ENCODE peak calls at places on chromosomes 13 and 19, in ten cellular contexts. A is H1, C is aorta, E is kidney, Q is neuronal stem cell, J is tibial nerve, B is breast epithelium, R is endodermal cell, D is fibroblast of lung, U is psoas muscle. W is an unnamed sample. For H3K4me1, the result is how much of the 10 kb centered on the place peaks cover.

GRCh38 chr13:48533986-48534600 is 1.2 kb upstream of the RCBTB2 start:
- DNase-seq in J (no peak), D (no peak), E (no peak), A (no peak), U (no peak), R (no peak), B (no peak), Q (no peak), C (no peak), W (no peak)

GRCh38 chr13:73835138-73835721 is 299.0 kb downstream of the KLF12 start:
- DNase-seq in C (no peak), B (no peak), E (no peak), D (peak), Q (peak), J (no peak), U (no peak), A (no peak), R (no peak), W (no peak)

GRCh38 chr13:41302743-41303142 is 8.3 kb upstream of the NAA16 start:
- DNase-seq in U (no peak), R (no peak), J (no peak), B (no peak), E (no peak), C (no peak), D (no peak), A (no peak), Q (no peak), W (no peak)

GRCh38 chr19:34383599-34383998 is 18.6 kb downstream of the GPI start:
- DNase-seq in R (no peak), D (no peak), Q (no peak), U (no peak), B (no peak), A (no peak), C (no peak), E (no peak), J (no peak), W (no peak)

GRCh38 chr13:98977568-98978270 is at the start of gene DOCK9:
- DNase-seq in C (no peak), Q (peak), D (peak), E (peak), U (peak), R (peak), A (peak), J (peak), B (no peak), W (no peak)

GRCh38 chr19:55197531-55197930 is 11.8 kb downstream of the PTPRH start:
- DNase-seq in E (no peak), U (no peak), C (no peak), D (no peak), A (no peak), B (no peak), J (no peak), R (no peak), Q (no peak), W (no peak)

GRCh38 chr19:17951151-17952040 is 15.5 kb upstream of the KCNN1 start:
- DNase-seq in J (no peak), R (peak), U (no peak), B (no peak), Q (no peak), A (peak), C (no peak), D (no peak), E (no peak), W (no peak)

GRCh38 chr19:55626350-55626749 is 2.0 kb upstream of the ZNF784 start:
- DNase-seq in C (no peak), J (no peak), R (no peak), B (no peak), D (no peak), Q (no peak), U (no peak), A (no peak), E (no peak), W (peak)

GRCh38 chr19:58385313-58386165 is 1.5 kb upstream of the RPS5 start:
- DNase-seq in J (no peak), Q (no peak), U (no peak), E (no peak), R (peak), C (no peak), B (no peak), D (no peak), A (no peak), W (no peak)

GRCh38 chr19:7515471-7516226 is at the start of gene ZNF358:
- DNase-seq in R (peak), Q (peak), D (peak), A (peak), C (peak), J (peak), E (peak), U (peak), B (peak), W (no peak)

GRCh38 chr13:37833411-37833810 is 36.2 kb downstream of the TRPC4 start:
- DNase-seq in E (no peak), J (no peak), U (no peak), C (no peak), D (no peak), R (no peak), Q (no peak), B (no peak), A (no peak), W (no peak)

GRCh38 chr13:32299893-32300292 is 15.3 kb downstream of the ZAR1L start:
- DNase-seq in U (no peak), A (no peak), C (no peak), Q (no peak), E (no peak), R (no peak), B (no peak), D (no peak), J (no peak), W (no peak)

GRCh38 chr19:35000647-35001501 is 751 bp downstream of the GRAMD1A start:
- DNase-seq in D (peak), R (peak), Q (no peak), C (no peak), B (no peak), J (no peak), U (no peak), E (no peak), A (no peak), W (peak)

GRCh38 chr19:7645159-7645558 is 8.2 kb downstream of the STXBP2 start:
- DNase-seq in R (no peak), A (no peak), B (no peak), Q (no peak), U (no peak), E (no peak), J (no peak), C (no peak), D (no peak), W (no peak)

GRCh38 chr19:45790942-45791341 is 1.7 kb downstream of the DMWD start:
- DNase-seq in E (no peak), B (no peak), Q (no peak), U (no peak), R (no peak), D (no peak), A (no peak), C (no peak), J (no peak), W (peak)

GRCh38 chr13:60351326-60351725 is 45.7 kb upstream of the TDRD3 start:
- DNase-seq in E (no peak), D (peak), A (no peak), C (no peak), R (no peak), U (no peak), Q (no peak), B (no peak), J (peak), W (no peak)

GRCh38 chr19:11088508-11089253 is 582 bp upstream of the LDLR start:
- DNase-seq in Q (no peak), U (no peak), D (no peak), B (no peak), R (no peak), C (no peak), J (no peak), A (no peak), E (no peak), W (no peak)
- H3K4me1 ChIP-seq in Q (under half), U (under half), D (under half), B (under half), R (under half), C (under half), J (half or more), A (under half), E (under half), W (under half)

GRCh38 chr13:25928941-25929505 is 122.8 kb downstream of the SHISA2 start:
- DNase-seq in R (no peak), E (no peak), J (no peak), C (no peak), U (no peak), D (peak), A (no peak), B (no peak), Q (no peak), W (no peak)

GRCh38 chr13:25927363-25927762 is 124.5 kb downstream of the SHISA2 start:
- DNase-seq in E (no peak), B (no peak), Q (no peak), R (no peak), D (no peak), A (no peak), C (no peak), J (no peak), U (no peak), W (no peak)

GRCh38 chr13:25929816-25930215 is 122.0 kb downstream of the SHISA2 start:
- DNase-seq in D (no peak), C (no peak), A (no peak), U (no peak), B (no peak), J (no peak), R (no peak), E (no peak), Q (no peak), W (no peak)

GRCh38 chr13:25930655-25931054 is 121.2 kb downstream of the SHISA2 start:
- DNase-seq in R (no peak), Q (no peak), A (no peak), C (no peak), J (no peak), B (no peak), E (no peak), U (no peak), D (no peak), W (no peak)

DNA sequence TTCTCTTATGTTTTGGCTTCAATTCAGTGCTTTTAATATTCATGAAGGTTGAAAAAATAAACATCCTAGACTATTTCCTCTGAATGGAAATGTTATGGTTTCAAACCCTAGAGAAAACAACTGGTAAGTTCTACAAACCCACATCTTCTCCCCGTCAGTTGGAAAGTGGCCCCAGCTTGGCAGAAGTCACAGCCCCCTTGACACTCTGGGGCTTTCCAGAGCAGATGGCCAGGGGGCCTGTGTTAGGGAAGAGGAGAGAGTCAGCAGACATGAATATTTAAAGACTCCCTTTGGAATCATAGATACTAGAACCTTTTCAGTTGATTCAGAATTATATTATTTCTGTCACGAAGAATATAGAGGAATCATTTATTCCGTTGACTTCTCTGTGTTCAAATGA is 123.8 kb downstream of the SHISA2 start:
- DNase-seq in D (peak), E (no peak), A (no peak), U (no peak), R (no peak), C (no peak), B (no peak), J (no peak), Q (no peak), W (no peak)
- H3K4me3 ChIP-seq in D (no peak), E (no peak), A (no peak), U (no peak), R (no peak), C (no peak), B (no peak), J (no peak), Q (no peak), W (no peak)

GRCh38 chr13:46171739-46172138 is 10.2 kb downstream of the LCP1 start:
- DNase-seq in B (no peak), U (no peak), R (no peak), Q (no peak), J (no peak), A (no peak), E (no peak), C (no peak), D (no peak), W (no peak)

GRCh38 chr13:46170687-46171086 is 11.3 kb downstream of the LCP1 start:
- DNase-seq in Q (peak), B (no peak), C (no peak), U (no peak), D (no peak), R (no peak), J (no peak), A (no peak), E (no peak), W (peak)

GRCh38 chr13:46172531-46172991 is 9.4 kb downstream of the LCP1 start:
- DNase-seq in U (no peak), E (no peak), A (no peak), Q (no peak), B (no peak), D (no peak), R (no peak), J (no peak), C (no peak), W (peak)

GRCh38 chr13:46171223-46171622 is 10.8 kb downstream of the LCP1 start:
- DNase-seq in A (no peak), B (no peak), D (no peak), J (no peak), R (no peak), E (no peak), Q (no peak), C (no peak), U (no peak), W (no peak)

GRCh38 chr13:46173656-46174055 is 8.3 kb downstream of the LCP1 start:
- DNase-seq in E (no peak), A (no peak), B (no peak), R (no peak), J (no peak), Q (no peak), U (no peak), D (no peak), C (no peak), W (no peak)
- H3K27ac ChIP-seq in E (no peak), A (no peak), B (no peak), R (no peak), J (no peak), Q (no peak), U (no peak), D (no peak), C (no peak), W (peak)

GRCh38 chr19:16892438-16892837 is 3.6 kb downstream of the F2RL3 start:
- DNase-seq in A (no peak), E (no peak), Q (no peak), R (no peak), C (no peak), U (no peak), D (no peak), J (no peak), B (no peak), W (no peak)

GRCh38 chr19:16894080-16894479 is 5.3 kb downstream of the F2RL3 start:
- DNase-seq in B (no peak), D (no peak), E (no peak), Q (no peak), C (no peak), U (no peak), J (no peak), A (no peak), R (no peak), W (no peak)

GRCh38 chr19:16893686-16893990 is 4.8 kb downstream of the F2RL3 start:
- DNase-seq in E (peak), D (no peak), U (no peak), C (no peak), Q (no peak), R (no peak), B (no peak), J (no peak), A (no peak), W (no peak)

GRCh38 chr19:16891696-16892382 is 3.0 kb downstream of the F2RL3 start:
- DNase-seq in E (no peak), J (no peak), C (no peak), Q (no peak), A (no peak), U (no peak), B (no peak), R (no peak), D (no peak), W (no peak)

GRCh38 chr19:16892868-16893685 is 4.3 kb downstream of the F2RL3 start:
- DNase-seq in B (no peak), C (no peak), J (no peak), D (no peak), U (no peak), E (no peak), Q (no peak), A (no peak), R (no peak), W (no peak)
- H3K4me1 ChIP-seq in B (under half), C (under half), J (under half), D (under half), U (under half), E (under half), Q (under half), A (under half), R (under half), W (under half)

GRCh38 chr13:106418556-106418955 is 116.9 kb downstream of the EFNB2 start:
- DNase-seq in U (no peak), E (no peak), B (no peak), Q (no peak), C (no peak), D (peak), R (no peak), A (no peak), J (no peak), W (no peak)
- H3K4me3 ChIP-seq in U (no peak), E (no peak), B (no peak), Q (no peak), C (no peak), D (peak), R (no peak), A (no peak), J (no peak), W (no peak)

GRCh38 chr19:41575998-41576397 is at the start of gene CEACAM21:
- DNase-seq in Q (no peak), C (no peak), A (no peak), J (peak), R (no peak), U (peak), B (no peak), E (no peak), D (no peak), W (peak)
- H3K27ac ChIP-seq in Q (no peak), C (no peak), A (no peak), J (peak), R (no peak), U (no peak), B (no peak), E (peak), D (no peak), W (peak)

GRCh38 chr19:41929536-41930071 is 1.4 kb upstream of the ERFL start:
- DNase-seq in B (no peak), C (no peak), J (no peak), D (no peak), A (no peak), R (peak), E (no peak), Q (no peak), U (no peak), W (no peak)

GRCh38 chr19:41933131-41933458 is 4.8 kb upstream of the ERFL start:
- DNase-seq in R (no peak), B (no peak), C (no peak), J (no peak), E (no peak), A (no peak), Q (no peak), U (no peak), D (no peak), W (no peak)

GRCh38 chr19:41932259-41933130 is 4.2 kb upstream of the ERFL start:
- DNase-seq in D (no peak), B (no peak), Q (no peak), R (peak), E (peak), U (no peak), J (no peak), A (no peak), C (no peak), W (no peak)

GRCh38 chr19:41930322-41930722 is 2.1 kb upstream of the ERFL start:
- DNase-seq in Q (no peak), U (no peak), E (no peak), J (no peak), D (no peak), A (no peak), R (peak), C (no peak), B (no peak), W (no peak)

GRCh38 chr19:41930926-41931592 is 2.8 kb upstream of the ERFL start:
- DNase-seq in R (peak), D (no peak), A (peak), C (no peak), E (no peak), J (no peak), U (no peak), Q (no peak), B (no peak), W (no peak)
- H3K4me1 ChIP-seq in R (under half), D (under half), A (under half), C (under half), E (under half), J (under half), U (under half), Q (under half), B (under half), W (under half)

GRCh38 chr13:113491982-113492381 is 1.5 kb upstream of the DCUN1D2 start:
- DNase-seq in Q (no peak), U (no peak), B (no peak), C (no peak), J (no peak), E (no peak), A (no peak), D (no peak), R (no peak), W (no peak)
- H3K4me3 ChIP-seq in Q (peak), U (peak), B (peak), C (peak), J (peak), E (peak), A (peak), D (peak), R (peak), W (no peak)

GRCh38 chr13:23628765-23629565 is 58.8 kb downstream of the TNFRSF19 start:
- DNase-seq in D (peak), J (no peak), U (no peak), R (no peak), B (no peak), C (no peak), E (no peak), A (no peak), Q (no peak), W (no peak)
- H3K27ac ChIP-seq in D (no peak), J (peak), U (no peak), R (peak), B (no peak), C (no peak), E (no peak), A (no peak), Q (no peak), W (no peak)

W was measured in CD4-positive, CD25-positive, alpha-beta regulatory T cell.